ENCODE peak calls at places on chromosome 21, in ten cellular contexts. V, Z, O, Y, I, A, X, B, L and K are unnamed samples. For H3K9me3, the result is how much of the 10 kb centered on the place peaks cover.

GRCh38 chr21:34022557-34023335 is 50.6 kb upstream of the MRPS6 start:
- DNase-seq in V (no peak), Z (no peak), O (no peak), Y (no peak), I (no peak), A (no peak), X (no peak), B (no peak), L (no peak), K (peak)

GRCh38 chr21:43768868-43769167 is 7.3 kb downstream of the CSTB start:
- DNase-seq in V (no peak), Z (no peak), O (no peak), Y (no peak), I (no peak), A (no peak), X (no peak), B (no peak), L (no peak), K (no peak)

GRCh38 chr21:37767984-37768383 is 148.3 kb downstream of the KCNJ6 start:
- DNase-seq in V (no peak), Z (peak), O (no peak), Y (no peak), I (no peak), A (no peak), X (no peak), B (no peak), L (no peak), K (no peak)

GRCh38 chr21:42019101-42019605 is 9.0 kb upstream of the ZBTB21 start:
- DNase-seq in V (no peak), Z (no peak), O (no peak), Y (no peak), I (no peak), A (no peak), X (no peak), B (no peak), L (no peak), K (peak)

GRCh38 chr21:41762753-41763152 is 4.1 kb downstream of the RIPK4 start:
- DNase-seq in V (no peak), Z (no peak), O (no peak), Y (no peak), I (no peak), A (no peak), X (no peak), B (no peak), L (no peak), K (no peak)

GRCh38 chr21:42490735-42491134 is 5.3 kb downstream of the RSPH1 start:
- DNase-seq in V (no peak), Z (no peak), O (no peak), Y (no peak), I (no peak), A (no peak), X (no peak), B (no peak), L (no peak), K (no peak)

GRCh38 chr21:42641311-42642218 is 11.9 kb upstream of the PDE9A start:
- DNase-seq in V (no peak), Z (no peak), O (peak), Y (peak), I (peak), A (no peak), X (no peak), B (no peak), L (no peak), K (no peak)

GRCh38 chr21:31756787-31757186 is 24.9 kb upstream of the SCAF4 start:
- DNase-seq in V (no peak), Z (no peak), O (no peak), Y (no peak), I (no peak), A (no peak), X (no peak), B (no peak), L (no peak), K (no peak)

GRCh38 chr21:25887166-25887565 is 152.4 kb downstream of the GABPA start:
- DNase-seq in V (no peak), Z (no peak), O (no peak), Y (no peak), I (no peak), A (no peak), X (no peak), B (peak), L (no peak), K (no peak)

GRCh38 chr21:17930102-17930501 is 110.9 kb upstream of the C21orf91 start:
- DNase-seq in V (no peak), Z (no peak), O (no peak), Y (no peak), I (no peak), A (no peak), X (no peak), B (no peak), L (no peak), K (no peak)

GRCh38 chr21:35136586-35137254 is 87.6 kb upstream of the RUNX1 start:
- DNase-seq in V (no peak), Z (peak), O (no peak), Y (no peak), I (no peak), A (peak), X (peak), B (peak), L (no peak), K (no peak)

GRCh38 chr21:31630062-31630711 is 29.3 kb upstream of the SOD1 start:
- DNase-seq in V (no peak), Z (peak), O (peak), Y (no peak), I (peak), A (peak), X (peak), B (peak), L (no peak), K (no peak)

GRCh38 chr21:14737922-14738321 is 191.8 kb upstream of the SAMSN1 start:
- DNase-seq in V (no peak), Z (peak), O (no peak), Y (no peak), I (no peak), A (peak), X (peak), B (peak), L (no peak), K (no peak)

GRCh38 chr21:32770514-32771133 is 931 bp downstream of the PAXBP1 start:
- DNase-seq in V (no peak), Z (peak), O (no peak), Y (no peak), I (no peak), A (peak), X (no peak), B (peak), L (no peak), K (no peak)

GRCh38 chr21:33640697-33641338 is 723 bp downstream of the CRYZL1 start:
- DNase-seq in V (no peak), Z (peak), O (no peak), Y (no peak), I (no peak), A (no peak), X (peak), B (peak), L (no peak), K (no peak)

GRCh38 chr21:34900376-34900775 is 148.7 kb downstream of the RUNX1 start:
- DNase-seq in V (no peak), Z (no peak), O (no peak), Y (no peak), I (no peak), A (no peak), X (no peak), B (no peak), L (no peak), K (no peak)

GRCh38 chr21:34345892-34346291 is 17.9 kb upstream of the KCNE2 start:
- DNase-seq in V (no peak), Z (peak), O (no peak), Y (no peak), I (no peak), A (no peak), X (no peak), B (no peak), L (no peak), K (no peak)

GRCh38 chr21:37873655-37874054 is 42.6 kb downstream of the KCNJ6 start:
- DNase-seq in V (no peak), Z (peak), O (no peak), Y (no peak), I (no peak), A (peak), X (no peak), B (peak), L (no peak), K (no peak)

GRCh38 chr21:40829791-40830190 is 17.2 kb downstream of the DSCAM start:
- DNase-seq in V (no peak), Z (no peak), O (no peak), Y (no peak), I (no peak), A (no peak), X (no peak), B (no peak), L (no peak), K (no peak)

GRCh38 chr21:14306143-14306907 is 76.6 kb downstream of the HSPA13 start:
- DNase-seq in V (no peak), Z (peak), O (no peak), Y (no peak), I (no peak), A (peak), X (no peak), B (peak), L (no peak), K (no peak)

GRCh38 chr21:41442496-41443186 is 16.6 kb downstream of the MX1 start:
- DNase-seq in V (no peak), Z (peak), O (no peak), Y (no peak), I (no peak), A (no peak), X (no peak), B (no peak), L (no peak), K (no peak)

GRCh38 chr21:42089093-42089631 is 18.0 kb downstream of the UMODL1 start:
- DNase-seq in V (no peak), Z (no peak), O (no peak), Y (no peak), I (no peak), A (no peak), X (no peak), B (no peak), L (no peak), K (no peak)

GRCh38 chr21:17828223-17828622 is 9.1 kb upstream of the C21orf91 start:
- DNase-seq in V (no peak), Z (peak), O (no peak), Y (no peak), I (no peak), A (no peak), X (no peak), B (no peak), L (no peak), K (no peak)

GRCh38 chr21:36751383-36751782 is 52.5 kb downstream of the SIM2 start:
- DNase-seq in V (no peak), Z (no peak), O (no peak), Y (peak), I (no peak), A (no peak), X (no peak), B (no peak), L (no peak), K (no peak)

GRCh38 chr21:41673071-41673470 is 93.8 kb downstream of the RIPK4 start:
- DNase-seq in V (no peak), Z (no peak), O (no peak), Y (peak), I (no peak), A (no peak), X (no peak), B (no peak), L (peak), K (no peak)

GRCh38 chr21:43792406-43792805 is 3.0 kb downstream of the RRP1 start:
- DNase-seq in V (no peak), Z (no peak), O (no peak), Y (no peak), I (no peak), A (no peak), X (no peak), B (no peak), L (no peak), K (no peak)

GRCh38 chr21:32572574-32573420 is 12.5 kb downstream of the TCP10L start:
- DNase-seq in V (no peak), Z (no peak), O (no peak), Y (no peak), I (no peak), A (no peak), X (no peak), B (no peak), L (no peak), K (no peak)

GRCh38 chr21:42360317-42360716 is 6.0 kb downstream of the TFF1 start:
- DNase-seq in V (no peak), Z (no peak), O (no peak), Y (peak), I (peak), A (no peak), X (peak), B (peak), L (no peak), K (no peak)

DNA sequence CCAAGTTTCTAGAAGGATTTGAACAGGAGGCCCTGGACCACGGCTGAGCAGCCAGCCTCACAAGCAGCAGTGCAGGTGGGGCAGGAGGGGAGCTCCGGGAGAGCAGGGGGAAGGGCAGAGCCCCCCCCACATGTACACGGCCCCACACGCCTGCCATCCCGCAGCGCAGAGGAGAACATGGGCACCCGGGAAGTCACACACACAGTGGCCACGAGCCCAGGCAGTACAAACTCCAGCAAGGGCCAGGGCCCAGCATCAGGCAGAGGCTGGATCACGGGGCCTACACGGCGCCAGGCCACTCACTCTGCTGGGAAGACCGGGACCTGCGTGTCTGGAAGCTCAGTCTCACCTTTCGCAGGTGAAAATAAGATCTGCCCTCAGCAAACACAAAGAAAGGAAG is 5.2 kb downstream of the SUMO3 start:
- DNase-seq in V (no peak), Z (no peak), O (no peak), Y (no peak), I (no peak), A (no peak), X (no peak), B (no peak), L (no peak), K (no peak)
- TF ChIP-seq POLR2A in V (no peak), Z (no peak), O (no peak), Y (no peak), I (no peak), A (no peak), X (no peak), B (no peak), L (no peak), K (no peak)

DNA sequence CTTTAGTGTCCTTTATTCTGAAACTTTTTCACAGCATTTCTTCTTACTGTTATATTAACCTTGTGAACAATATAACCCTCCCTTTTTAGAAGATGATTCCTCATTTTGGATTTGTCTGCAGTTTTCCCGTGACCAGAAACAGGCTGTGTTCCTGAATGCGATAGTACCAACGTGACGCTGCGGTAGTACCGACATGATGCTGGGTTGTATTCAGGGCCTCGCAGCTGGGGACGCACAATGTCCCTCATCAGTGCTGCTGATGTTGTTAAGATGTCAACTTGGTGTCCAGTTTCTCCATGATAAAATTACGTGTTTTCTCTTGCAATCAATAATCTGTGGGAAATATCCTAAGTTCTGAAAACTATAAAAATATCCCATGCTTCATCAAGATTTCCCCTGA is 761.4 kb upstream of the TPTE start:
- DNase-seq in V (peak), Z (no peak), O (no peak), Y (no peak), I (no peak), A (no peak), X (no peak), B (no peak), L (no peak), K (no peak)
- H3K9me3 ChIP-seq in V (under half), Z (under half), O (under half), Y (under half), I (under half), A (under half), X (half or more), B (under half), L (under half), K (under half)

GRCh38 chr21:27735699-27736098 is 768.8 kb upstream of the ADAMTS5 start:
- DNase-seq in V (no peak), Z (no peak), O (no peak), Y (no peak), I (no peak), A (no peak), X (no peak), B (no peak), L (no peak), K (no peak)

GRCh38 chr21:27743971-27744564 is 777.2 kb upstream of the ADAMTS5 start:
- DNase-seq in V (no peak), Z (no peak), O (no peak), Y (no peak), I (no peak), A (no peak), X (no peak), B (no peak), L (no peak), K (no peak)

GRCh38 chr21:27741736-27742135 is 774.8 kb upstream of the ADAMTS5 start:
- DNase-seq in V (no peak), Z (no peak), O (no peak), Y (no peak), I (no peak), A (no peak), X (no peak), B (no peak), L (no peak), K (no peak)

GRCh38 chr21:27739187-27739586 is 772.3 kb upstream of the ADAMTS5 start:
- DNase-seq in V (no peak), Z (no peak), O (no peak), Y (no peak), I (no peak), A (no peak), X (no peak), B (no peak), L (no peak), K (no peak)

GRCh38 chr21:27740084-27740483 is 773.2 kb upstream of the ADAMTS5 start:
- DNase-seq in V (no peak), Z (no peak), O (no peak), Y (no peak), I (no peak), A (no peak), X (no peak), B (no peak), L (no peak), K (no peak)
- TF ChIP-seq POLR2A in V (no peak), Z (no peak), O (no peak), Y (no peak), I (no peak), A (no peak), X (no peak), B (no peak), L (no peak), K (no peak)

GRCh38 chr21:45709696-45710268 is 66.3 kb downstream of the PCBP3 start:
- DNase-seq in V (no peak), Z (no peak), O (no peak), Y (no peak), I (no peak), A (no peak), X (no peak), B (no peak), L (no peak), K (no peak)

GRCh38 chr21:45704311-45705108 is 61.0 kb downstream of the PCBP3 start:
- DNase-seq in V (no peak), Z (no peak), O (no peak), Y (no peak), I (no peak), A (no peak), X (no peak), B (no peak), L (no peak), K (no peak)

GRCh38 chr21:45706299-45706698 is 62.8 kb downstream of the PCBP3 start:
- DNase-seq in V (no peak), Z (no peak), O (no peak), Y (no peak), I (no peak), A (no peak), X (no peak), B (no peak), L (no peak), K (no peak)

GRCh38 chr21:45709127-45709526 is 65.6 kb downstream of the PCBP3 start:
- DNase-seq in V (no peak), Z (peak), O (no peak), Y (no peak), I (no peak), A (no peak), X (no peak), B (no peak), L (no peak), K (no peak)
- H3K9me3 ChIP-seq in V (under half), Z (under half), O (under half), Y (under half), I (under half), A (under half), X (under half), B (under half), L (under half), K (under half)

DNA sequence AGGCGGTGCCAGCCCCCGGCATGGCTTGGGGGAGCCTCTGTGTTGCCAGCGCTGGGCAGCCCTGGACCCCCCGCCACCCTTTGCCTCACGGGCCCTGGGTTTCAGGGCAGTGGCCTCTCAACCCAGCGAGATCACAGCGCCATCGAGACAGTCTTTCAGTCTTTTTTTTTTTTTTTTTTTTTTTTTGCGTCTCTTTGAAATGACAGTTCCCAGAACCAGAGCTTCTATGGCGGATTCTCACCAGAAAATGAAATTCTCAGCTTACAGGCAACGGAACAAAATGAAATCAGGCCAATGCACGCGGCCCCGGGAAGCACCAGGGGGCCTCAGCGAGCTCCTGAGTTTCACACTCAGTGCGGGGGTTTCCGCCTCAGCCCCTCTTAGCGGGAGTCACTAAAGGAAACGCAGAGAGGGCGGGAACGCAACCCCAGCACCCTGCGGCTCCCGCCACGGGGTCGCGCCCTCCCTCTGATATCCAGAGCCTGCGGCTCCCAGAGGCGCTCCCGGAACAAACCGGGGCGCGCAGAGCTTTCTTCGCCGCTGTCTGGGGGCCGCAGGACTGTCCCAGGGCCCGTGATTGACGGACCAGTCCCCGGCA is 8.0 kb upstream of the COL6A1 start:
- DNase-seq in V (no peak), Z (peak), O (peak), Y (peak), I (no peak), A (peak), X (peak), B (peak), L (peak), K (peak)
- TF ChIP-seq POLR2A in V (no peak), Z (peak), O (peak), Y (no peak), I (no peak), A (no peak), X (no peak), B (no peak), L (no peak), K (no peak)

GRCh38 chr21:39582749-39583148 is 30.0 kb upstream of the B3GALT5 start:
- DNase-seq in V (peak), Z (no peak), O (no peak), Y (no peak), I (no peak), A (no peak), X (no peak), B (no peak), L (no peak), K (no peak)

GRCh38 chr21:39581414-39581813 is 31.3 kb upstream of the B3GALT5 start:
- DNase-seq in V (no peak), Z (no peak), O (no peak), Y (no peak), I (no peak), A (no peak), X (no peak), B (peak), L (no peak), K (no peak)

GRCh38 chr21:39576518-39577128 is 36.1 kb upstream of the B3GALT5 start:
- DNase-seq in V (peak), Z (no peak), O (no peak), Y (no peak), I (no peak), A (no peak), X (no peak), B (no peak), L (no peak), K (no peak)

GRCh38 chr21:39580744-39581143 is 32.0 kb upstream of the B3GALT5 start:
- DNase-seq in V (no peak), Z (no peak), O (no peak), Y (no peak), I (no peak), A (no peak), X (no peak), B (no peak), L (no peak), K (no peak)

GRCh38 chr21:39579734-39580332 is 32.9 kb upstream of the B3GALT5 start:
- DNase-seq in V (peak), Z (no peak), O (no peak), Y (no peak), I (no peak), A (no peak), X (no peak), B (no peak), L (no peak), K (no peak)
- H3K9me3 ChIP-seq in V (under half), Z (under half), O (under half), Y (under half), I (under half), A (under half), X (under half), B (under half), L (under half), K (under half)

GRCh38 chr21:29073222-29074006 is at the start of gene CCT8:
- DNase-seq in V (peak), Z (peak), O (peak), Y (peak), I (peak), A (peak), X (peak), B (peak), L (peak), K (peak)
- TF ChIP-seq POLR2A in V (peak), Z (peak), O (peak), Y (peak), I (peak), A (peak), X (peak), B (peak), L (peak), K (peak)